ENCODE peak calls at places on chromosomes 5 and 9, in four cellular contexts. J is GM20000, U is naive B cell, I is H4. Z is an unnamed sample.

GRCh38 chr9:71909887-71910601 is 949 bp downstream of the ABHD17B start:
- DNase-seq in J (peak), I (peak), U (no peak), Z (peak)

GRCh38 chr9:77944556-77945261 is 86.9 kb downstream of the GNAQ start:
- DNase-seq in U (no peak), I (no peak), J (no peak), Z (no peak)

GRCh38 chr5:5492087-5492933 is 69.8 kb downstream of the ICE1 start:
- DNase-seq in I (peak), J (peak), U (peak), Z (no peak)

GRCh38 chr5:177457239-177458121 is 10.9 kb downstream of the PRR7 start:
- DNase-seq in J (peak), U (peak), I (peak), Z (peak)

GRCh38 chr9:32550609-32551490 is 1.3 kb upstream of the SMIM27 start:
- DNase-seq in I (peak), U (peak), J (peak), Z (peak)

GRCh38 chr9:131420913-131421312 is 27.0 kb downstream of the PRRC2B start:
- DNase-seq in I (no peak), U (no peak), J (no peak), Z (no peak)

GRCh38 chr5:161269125-161269524 is 277.4 kb downstream of the GABRB2 start:
- DNase-seq in I (no peak), U (no peak), J (no peak), Z (no peak)

GRCh38 chr9:5043381-5043780 is 58.3 kb downstream of the JAK2 start:
- DNase-seq in I (no peak), U (no peak), J (no peak), Z (no peak)

GRCh38 chr5:142872795-142873194 is 102.6 kb downstream of the ARHGAP26 start:
- DNase-seq in J (no peak), U (no peak), I (no peak), Z (no peak)

GRCh38 chr5:1788828-1789227 is 10.8 kb downstream of the MRPL36 start:
- DNase-seq in J (no peak), U (no peak), I (no peak), Z (no peak)

GRCh38 chr5:80174790-80175189 is 81.1 kb downstream of the SERINC5 start:
- DNase-seq in I (no peak), U (no peak), J (no peak), Z (no peak)

GRCh38 chr9:69385474-69386091 is 60.6 kb downstream of the ENTREP1 start:
- DNase-seq in U (no peak), J (no peak), I (no peak), Z (no peak)

GRCh38 chr9:128621730-128622455 is 34.8 kb downstream of the DYNC2I2 start:
- DNase-seq in I (no peak), J (no peak), U (no peak), Z (no peak)

GRCh38 chr5:179162351-179163235 is 102.4 kb downstream of the ZNF354C start:
- DNase-seq in U (no peak), J (no peak), I (no peak), Z (no peak)

GRCh38 chr5:97420646-97421045 is 237.6 kb upstream of the RIOK2 start:
- DNase-seq in U (no peak), I (peak), J (no peak), Z (no peak)

GRCh38 chr5:132819468-132819867 is 6.4 kb downstream of the SOWAHA start:
- DNase-seq in U (no peak), I (no peak), J (peak), Z (no peak)

GRCh38 chr9:136476369-136477150 is 6.3 kb downstream of the SEC16A start:
- DNase-seq in J (no peak), I (no peak), U (no peak), Z (no peak)

GRCh38 chr5:157952374-157952685 is 93.4 kb upstream of the CLINT1 start:
- DNase-seq in J (no peak), I (no peak), U (no peak), Z (no peak)

GRCh38 chr5:151058301-151058700 is 22.5 kb downstream of the TNIP1 start:
- DNase-seq in I (no peak), J (no peak), U (no peak), Z (no peak)

GRCh38 chr9:126618590-126619335 is 5.0 kb downstream of the LMX1B start:
- DNase-seq in J (no peak), U (no peak), I (no peak), Z (no peak)

GRCh38 chr5:84385705-84386104 is 1.0 kb upstream of the EDIL3 start:
- DNase-seq in I (no peak), U (no peak), J (no peak), Z (no peak)

GRCh38 chr9:1233568-1233967 is 183.4 kb downstream of the DMRT2 start:
- DNase-seq in U (no peak), I (no peak), J (no peak), Z (no peak)

GRCh38 chr5:153480401-153480800 is 10.1 kb upstream of the GRIA1 start:
- DNase-seq in I (no peak), U (no peak), J (peak), Z (no peak)

GRCh38 chr5:176734756-176735342 is 75.5 kb upstream of the UNC5A start:
- DNase-seq in U (no peak), J (no peak), I (no peak), Z (no peak)

GRCh38 chr9:130971294-130971849 is 32.3 kb upstream of the FIBCD1 start:
- DNase-seq in I (no peak), J (no peak), U (no peak), Z (no peak)

GRCh38 chr5:65075623-65076250 is 307.0 kb downstream of the CWC27 start:
- DNase-seq in U (no peak), J (no peak), I (no peak), Z (no peak)

GRCh38 chr9:123322771-123323481 is 33.1 kb upstream of the CRB2 start:
- DNase-seq in I (no peak), J (no peak), U (peak), Z (peak)

GRCh38 chr5:66285343-66285942 is 141.3 kb downstream of the SREK1 start:
- DNase-seq in U (no peak), I (no peak), J (no peak), Z (no peak)

GRCh38 chr5:149357370-149358293 is at the start of gene PCYOX1L:
- DNase-seq in J (peak), U (peak), I (peak), Z (peak)

GRCh38 chr5:95731571-95732554 is 727 bp downstream of the RHOBTB3 start:
- DNase-seq in I (peak), J (peak), U (peak), Z (no peak)

Z was measured in activated T-cell treated with anti-CD3 and anti-CD28 coated beads for 24 hours.